ENCODE peak calls at places on chromosomes 7 and 10, in ten cellular contexts. R is NCI-H1092 treated with DMSO at 0.1 percent for 48 hours; P is GM12865; Y is stimulated activated CD4-positive, alpha-beta T cell treated with anti-CD3 and anti-CD28 coated beads, Interleukin-1b, Interleukin-23, amount 100 ng/mL, for 4 hours; J is GM19239; F is tibial nerve; C is GM10248; L is skeletal muscle cell; G is ovary; E is Daoy. U is an unnamed sample.

GRCh38 chr7:119197872-119198527 is 973.5 kb downstream of the ANKRD7 start:
- DNase-seq in C (peak), Y (no peak), E (peak), L (no peak), R (peak), J (no peak), G (no peak), F (peak), P (peak), U (no peak)

GRCh38 chr7:4835398-4836205 is 26.2 kb downstream of the PAPOLB start:
- DNase-seq in E (peak), G (no peak), C (no peak), L (no peak), J (no peak), Y (no peak), P (no peak), R (no peak), F (no peak), U (no peak)

GRCh38 chr7:127252380-127252718 is 392 bp downstream of the GRM8 start:
- DNase-seq in C (no peak), P (no peak), Y (no peak), J (no peak), G (no peak), L (no peak), E (peak), F (no peak), R (peak), U (no peak)

GRCh38 chr7:6621195-6622128 is 6.1 kb downstream of the ZNF853 start:
- DNase-seq in P (peak), L (no peak), J (no peak), R (no peak), E (no peak), F (no peak), C (no peak), Y (no peak), G (no peak), U (no peak)

GRCh38 chr10:132842397-132842796 is 56.5 kb upstream of the NKX6-2 start:
- DNase-seq in P (no peak), Y (no peak), G (no peak), F (no peak), J (no peak), L (no peak), R (no peak), E (no peak), C (no peak), U (no peak)

GRCh38 chr10:4141471-4141870 is 356.5 kb upstream of the KLF6 start:
- DNase-seq in R (no peak), Y (no peak), F (no peak), J (no peak), E (no peak), P (peak), C (no peak), L (no peak), G (no peak), U (no peak)

GRCh38 chr10:80154978-80155695 is 22.6 kb downstream of the PLAC9 start:
- DNase-seq in L (peak), E (peak), G (no peak), R (no peak), Y (no peak), F (no peak), C (no peak), P (no peak), J (no peak), U (no peak)

GRCh38 chr10:81600185-81600584 is 274.8 kb upstream of the NRG3 start:
- DNase-seq in J (no peak), F (no peak), Y (no peak), G (no peak), P (no peak), R (no peak), E (no peak), L (peak), C (no peak), U (peak)

GRCh38 chr10:76327441-76327840 is 896.0 kb downstream of the LRMDA start:
- DNase-seq in E (no peak), J (no peak), L (no peak), F (no peak), Y (no peak), C (no peak), G (no peak), R (no peak), P (no peak), U (no peak)

GRCh38 chr7:40316176-40316575 is 181.4 kb downstream of the SUGCT start:
- DNase-seq in Y (no peak), P (no peak), G (no peak), J (no peak), L (no peak), C (no peak), E (peak), F (no peak), R (no peak), U (no peak)

GRCh38 chr7:112162161-112163020 is 43.8 kb downstream of the DOCK4 start:
- DNase-seq in F (no peak), R (peak), P (no peak), L (peak), J (no peak), C (no peak), Y (no peak), G (no peak), E (peak), U (peak)

GRCh38 chr7:147523056-147523455 is 1067.5 kb upstream of the C7orf33 start:
- DNase-seq in P (no peak), J (no peak), E (no peak), R (no peak), L (no peak), C (no peak), F (no peak), G (no peak), Y (no peak), U (no peak)

GRCh38 chr10:117677239-117677638 is 134.7 kb downstream of the EMX2 start:
- DNase-seq in L (no peak), P (no peak), R (no peak), C (no peak), F (no peak), Y (no peak), J (no peak), E (no peak), G (no peak), U (no peak)

GRCh38 chr10:12782537-12782936 is 219.0 kb downstream of the CCDC3 start:
- DNase-seq in Y (peak), C (peak), J (peak), G (peak), L (no peak), R (no peak), F (no peak), E (peak), P (peak), U (peak)

GRCh38 chr7:22725585-22725984 is 1.4 kb upstream of the IL6 start:
- DNase-seq in P (peak), R (no peak), G (no peak), E (peak), Y (no peak), L (no peak), C (peak), F (no peak), J (no peak), U (no peak)

GRCh38 chr10:122051609-122052385 is 62.8 kb downstream of the TACC2 start:
- DNase-seq in R (no peak), P (no peak), C (no peak), F (peak), E (peak), L (no peak), G (no peak), Y (no peak), J (no peak), U (peak)

GRCh38 chr7:158958618-158959017 is 102.3 kb downstream of the DYNC2I1 start:
- DNase-seq in Y (no peak), L (no peak), R (no peak), J (no peak), C (no peak), P (no peak), E (no peak), G (no peak), F (no peak), U (no peak)

GRCh38 chr10:19097151-19097550 is 48.5 kb downstream of the MALRD1 start:
- DNase-seq in E (no peak), L (no peak), R (no peak), G (no peak), C (no peak), Y (no peak), F (no peak), P (no peak), J (no peak), U (no peak)

GRCh38 chr10:35300063-35300699 is 36.1 kb upstream of the CCNY start:
- DNase-seq in L (peak), F (peak), C (peak), E (peak), J (no peak), G (no peak), Y (no peak), P (peak), R (no peak), U (peak)

GRCh38 chr10:45653454-45653853 is 19.1 kb downstream of the ZFAND4 start:
- DNase-seq in P (peak), L (no peak), R (no peak), F (no peak), E (no peak), C (no peak), J (no peak), G (no peak), Y (no peak), U (no peak)

GRCh38 chr10:73234695-73235094 is 12.4 kb downstream of the DNAJC9 start:
- DNase-seq in Y (no peak), C (no peak), E (no peak), L (no peak), P (no peak), G (no peak), J (no peak), F (no peak), R (no peak), U (no peak)

GRCh38 chr7:131011976-131012375 is 278.0 kb upstream of the KLF14 start:
- DNase-seq in L (peak), G (no peak), R (no peak), C (no peak), F (peak), E (peak), P (no peak), J (no peak), Y (no peak), U (no peak)

GRCh38 chr7:158549176-158549833 is 38.3 kb downstream of the PTPRN2 start:
- DNase-seq in P (no peak), J (no peak), G (no peak), F (peak), Y (no peak), R (no peak), L (no peak), E (peak), C (no peak), U (no peak)

GRCh38 chr10:131125511-131126225 is 185.9 kb downstream of the TCERG1L start:
- DNase-seq in C (no peak), F (no peak), G (no peak), Y (no peak), L (no peak), R (no peak), E (no peak), J (no peak), P (no peak), U (no peak)

GRCh38 chr7:12623885-12624498 is 53.5 kb downstream of the SCIN start:
- DNase-seq in J (no peak), E (no peak), C (peak), L (no peak), G (no peak), P (peak), F (no peak), Y (no peak), R (peak), U (no peak)